ENCODE peak calls at places on chromosomes 13 and 19, in five cellular contexts. One of them, this sample, is unnamed.
A peak's percentile ranks its signal among the peaks of the same experiment; 100 is the strongest.

GRCh38 chr19:49101160-49101559 is 13.0 kb upstream of the LIN7B start:
- DNase-seq in astrocyte: no peak
- DNase-seq in PC-3: no peak
- DNase-seq in DND-41: no peak
- DNase-seq in hepatocyte: no peak
- DNase-seq in this sample: no peak

GRCh38 chr19:19674315-19674714 is 5.7 kb downstream of the ZNF101 start:
- DNase-seq in astrocyte: no peak
- DNase-seq in DND-41: no peak
- DNase-seq in PC-3: no peak
- DNase-seq in hepatocyte: no peak
- DNase-seq in this sample: no peak

GRCh38 chr13:48232420-48233096 is 448 bp upstream of the ITM2B start:
- DNase-seq in astrocyte: no peak
- DNase-seq in PC-3: peak; percentile 4
- DNase-seq in hepatocyte: no peak
- DNase-seq in DND-41: no peak
- DNase-seq in this sample: no peak

GRCh38 chr13:95624020-95624419 is 20.5 kb downstream of the DZIP1 start:
- DNase-seq in DND-41: peak; percentile 21
- DNase-seq in PC-3: peak; percentile 58
- DNase-seq in hepatocyte: peak; percentile 75
- DNase-seq in astrocyte: peak; percentile 31
- DNase-seq in this sample: peak; percentile 68

GRCh38 chr19:20162821-20163220 is 4.2 kb upstream of the ZNF486 start:
- DNase-seq in astrocyte: no peak
- DNase-seq in DND-41: peak; percentile 56
- DNase-seq in PC-3: no peak
- DNase-seq in hepatocyte: no peak
- DNase-seq in this sample: no peak

GRCh38 chr13:99895999-99896695 is 75.4 kb downstream of the ZIC5 start:
- DNase-seq in astrocyte: no peak
- DNase-seq in DND-41: no peak
- DNase-seq in hepatocyte: no peak
- DNase-seq in PC-3: no peak
- DNase-seq in this sample: no peak

GRCh38 chr13:97127842-97128241 is 94.3 kb upstream of the MBNL2 start:
- DNase-seq in DND-41: no peak
- DNase-seq in PC-3: no peak
- DNase-seq in astrocyte: no peak
- DNase-seq in hepatocyte: no peak
- DNase-seq in this sample: no peak

GRCh38 chr19:43623889-43624670 is 4.7 kb upstream of the ZNF428 start:
- DNase-seq in DND-41: peak; percentile 12
- DNase-seq in PC-3: no peak
- DNase-seq in astrocyte: no peak
- DNase-seq in hepatocyte: no peak
- DNase-seq in this sample: no peak

GRCh38 chr13:19967619-19968018 is 9.1 kb downstream of the ZMYM2 start:
- DNase-seq in DND-41: no peak
- DNase-seq in astrocyte: no peak
- DNase-seq in hepatocyte: no peak
- DNase-seq in PC-3: no peak
- DNase-seq in this sample: no peak

GRCh38 chr13:111043575-111043982 is 71.5 kb upstream of the ARHGEF7 start:
- DNase-seq in PC-3: peak; percentile 55
- DNase-seq in astrocyte: peak; percentile 12
- DNase-seq in hepatocyte: no peak
- DNase-seq in DND-41: no peak
- DNase-seq in this sample: no peak

GRCh38 chr13:52739468-52740071 is at the start of gene CNMD:
- DNase-seq in astrocyte: no peak
- DNase-seq in hepatocyte: no peak
- DNase-seq in DND-41: no peak
- DNase-seq in PC-3: no peak
- DNase-seq in this sample: no peak
- TF ChIP-seq EZH2 in astrocyte: peak; percentile 52
- TF ChIP-seq EZH2 in hepatocyte: peak; percentile 38
- TF ChIP-seq EZH2 in DND-41: no peak
- TF ChIP-seq EZH2 in PC-3: no peak
- TF ChIP-seq EZH2 in this sample: no peak

GRCh38 chr19:14160017-14160703 is 23.8 kb upstream of the ASF1B start:
- DNase-seq in PC-3: no peak
- DNase-seq in hepatocyte: no peak
- DNase-seq in DND-41: no peak
- DNase-seq in astrocyte: no peak
- DNase-seq in this sample: no peak
- TF ChIP-seq EZH2 in PC-3: no peak
- TF ChIP-seq EZH2 in hepatocyte: no peak
- TF ChIP-seq EZH2 in DND-41: no peak
- TF ChIP-seq EZH2 in astrocyte: no peak
- TF ChIP-seq EZH2 in this sample: no peak

GRCh38 chr19:1756264-1756663 is 3.0 kb downstream of the ONECUT3 start:
- DNase-seq in DND-41: no peak
- DNase-seq in hepatocyte: no peak
- DNase-seq in PC-3: peak; percentile 42
- DNase-seq in astrocyte: no peak
- DNase-seq in this sample: no peak

GRCh38 chr19:1758231-1758577 is 4.9 kb downstream of the ONECUT3 start:
- DNase-seq in hepatocyte: no peak
- DNase-seq in astrocyte: no peak
- DNase-seq in DND-41: no peak
- DNase-seq in PC-3: no peak
- DNase-seq in this sample: no peak

GRCh38 chr19:1757468-1758230 is 4.3 kb downstream of the ONECUT3 start:
- DNase-seq in PC-3: no peak
- DNase-seq in astrocyte: no peak
- DNase-seq in DND-41: no peak
- DNase-seq in hepatocyte: no peak
- DNase-seq in this sample: no peak

GRCh38 chr19:1755467-1756155 is 2.3 kb downstream of the ONECUT3 start:
- DNase-seq in PC-3: no peak
- DNase-seq in hepatocyte: no peak
- DNase-seq in astrocyte: no peak
- DNase-seq in DND-41: no peak
- DNase-seq in this sample: no peak

GRCh38 chr19:1756705-1757445 is 3.6 kb downstream of the ONECUT3 start:
- DNase-seq in astrocyte: no peak
- DNase-seq in DND-41: no peak
- DNase-seq in PC-3: no peak
- DNase-seq in hepatocyte: no peak
- DNase-seq in this sample: no peak
- TF ChIP-seq EZH2 in astrocyte: no peak
- TF ChIP-seq EZH2 in DND-41: no peak
- TF ChIP-seq EZH2 in PC-3: no peak
- TF ChIP-seq EZH2 in hepatocyte: peak; percentile 51
- TF ChIP-seq EZH2 in this sample: peak; percentile 31

GRCh38 chr19:11418518-11419506 is at the start of gene RGL3:
- DNase-seq in PC-3: peak; percentile 33
- DNase-seq in astrocyte: no peak
- DNase-seq in hepatocyte: peak; percentile 83
- DNase-seq in DND-41: no peak
- DNase-seq in this sample: no peak

GRCh38 chr19:11421607-11422098 is 2.5 kb upstream of the RGL3 start:
- DNase-seq in astrocyte: no peak
- DNase-seq in PC-3: no peak
- DNase-seq in DND-41: no peak
- DNase-seq in hepatocyte: peak; percentile 69
- DNase-seq in this sample: no peak

GRCh38 chr19:11420894-11421606 is 1.9 kb upstream of the RGL3 start:
- DNase-seq in PC-3: no peak
- DNase-seq in DND-41: no peak
- DNase-seq in hepatocyte: peak; percentile 28
- DNase-seq in astrocyte: no peak
- DNase-seq in this sample: no peak

GRCh38 chr19:11422163-11423068 is 3.3 kb upstream of the RGL3 start:
- DNase-seq in astrocyte: no peak
- DNase-seq in hepatocyte: peak; percentile 86
- DNase-seq in PC-3: no peak
- DNase-seq in DND-41: peak; percentile 75
- DNase-seq in this sample: peak; percentile 63

DNA sequence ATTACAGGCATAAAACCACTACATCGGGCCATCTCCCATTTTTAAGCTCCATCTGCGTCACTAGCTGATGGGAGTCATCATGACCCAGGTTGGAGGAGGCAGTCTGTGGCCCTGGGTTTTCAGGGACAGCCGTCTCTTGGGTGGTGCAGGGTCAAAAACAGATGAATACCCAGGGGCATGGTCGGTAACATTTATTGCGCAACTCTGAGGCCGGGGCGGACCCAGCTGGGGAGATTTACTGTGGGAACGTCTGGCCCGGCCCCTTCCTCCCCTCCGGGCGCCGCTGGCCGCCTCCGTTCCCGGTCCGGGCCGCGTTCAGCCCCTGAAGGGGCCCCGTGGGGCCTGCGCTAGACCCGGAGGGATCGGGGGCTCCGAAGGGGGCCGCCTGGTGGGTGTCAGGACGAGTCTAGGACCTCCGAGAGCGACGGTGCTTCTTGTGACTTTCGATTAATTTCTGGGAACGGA is 1.3 kb upstream of the RGL3 start:
- DNase-seq in astrocyte: no peak
- DNase-seq in PC-3: no peak
- DNase-seq in DND-41: no peak
- DNase-seq in hepatocyte: peak; percentile 66
- DNase-seq in this sample: no peak
- TF ChIP-seq EZH2 in astrocyte: no peak
- TF ChIP-seq EZH2 in PC-3: no peak
- TF ChIP-seq EZH2 in DND-41: no peak
- TF ChIP-seq EZH2 in hepatocyte: no peak
- TF ChIP-seq EZH2 in this sample: peak; percentile 23

DNA sequence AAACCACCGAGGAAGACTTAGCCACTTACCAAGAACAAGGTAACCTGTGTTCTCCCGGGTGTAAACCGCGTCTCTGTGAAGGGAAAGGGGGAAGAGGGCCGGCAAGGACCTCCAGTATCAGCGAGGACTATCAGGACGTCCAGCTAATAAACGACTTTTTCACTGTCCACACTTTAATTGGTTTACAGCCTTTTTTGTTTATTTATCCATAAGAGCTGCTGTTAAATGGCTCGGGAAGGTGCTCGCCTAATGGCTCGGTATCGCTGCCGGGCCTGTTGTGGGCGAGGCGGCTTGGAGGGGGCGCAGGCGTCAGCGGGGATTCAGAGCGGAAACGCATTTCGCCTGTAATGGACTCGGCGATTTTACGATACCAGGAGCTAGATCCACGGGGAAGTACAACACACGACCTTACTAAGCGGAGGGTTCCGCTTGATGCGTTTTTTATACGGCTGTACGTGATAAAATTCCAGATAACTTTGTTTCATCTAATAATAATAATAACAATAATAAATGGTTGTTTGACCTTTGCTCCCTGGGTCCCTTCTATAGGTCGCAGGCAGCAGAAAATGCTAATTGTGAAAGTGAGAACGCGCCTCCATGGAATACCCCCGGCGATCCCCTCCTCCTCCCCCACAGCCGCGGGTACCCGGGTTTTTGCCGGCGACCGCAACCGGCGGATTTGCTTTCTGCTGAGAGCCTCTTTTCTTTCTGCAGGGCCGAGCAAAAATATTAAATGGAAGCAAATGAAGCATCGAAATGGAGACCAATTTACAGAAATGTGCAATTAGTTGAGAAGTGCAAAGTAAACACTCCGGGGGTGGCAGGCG is 2.5 kb upstream of the PDX1 start:
- DNase-seq in PC-3: no peak
- DNase-seq in DND-41: no peak
- DNase-seq in astrocyte: no peak
- DNase-seq in hepatocyte: no peak
- DNase-seq in this sample: no peak
- TF ChIP-seq EZH2 in PC-3: no peak
- TF ChIP-seq EZH2 in DND-41: no peak
- TF ChIP-seq EZH2 in astrocyte: no peak
- TF ChIP-seq EZH2 in hepatocyte: peak; percentile 57
- TF ChIP-seq EZH2 in this sample: peak; percentile 84

GRCh38 chr19:16298334-16298733 is 26.3 kb upstream of the KLF2 start:
- DNase-seq in hepatocyte: no peak
- DNase-seq in PC-3: no peak
- DNase-seq in astrocyte: no peak
- DNase-seq in DND-41: no peak
- DNase-seq in this sample: no peak
- TF ChIP-seq EZH2 in hepatocyte: no peak
- TF ChIP-seq EZH2 in PC-3: no peak
- TF ChIP-seq EZH2 in astrocyte: no peak
- TF ChIP-seq EZH2 in DND-41: no peak
- TF ChIP-seq EZH2 in this sample: no peak

DNA sequence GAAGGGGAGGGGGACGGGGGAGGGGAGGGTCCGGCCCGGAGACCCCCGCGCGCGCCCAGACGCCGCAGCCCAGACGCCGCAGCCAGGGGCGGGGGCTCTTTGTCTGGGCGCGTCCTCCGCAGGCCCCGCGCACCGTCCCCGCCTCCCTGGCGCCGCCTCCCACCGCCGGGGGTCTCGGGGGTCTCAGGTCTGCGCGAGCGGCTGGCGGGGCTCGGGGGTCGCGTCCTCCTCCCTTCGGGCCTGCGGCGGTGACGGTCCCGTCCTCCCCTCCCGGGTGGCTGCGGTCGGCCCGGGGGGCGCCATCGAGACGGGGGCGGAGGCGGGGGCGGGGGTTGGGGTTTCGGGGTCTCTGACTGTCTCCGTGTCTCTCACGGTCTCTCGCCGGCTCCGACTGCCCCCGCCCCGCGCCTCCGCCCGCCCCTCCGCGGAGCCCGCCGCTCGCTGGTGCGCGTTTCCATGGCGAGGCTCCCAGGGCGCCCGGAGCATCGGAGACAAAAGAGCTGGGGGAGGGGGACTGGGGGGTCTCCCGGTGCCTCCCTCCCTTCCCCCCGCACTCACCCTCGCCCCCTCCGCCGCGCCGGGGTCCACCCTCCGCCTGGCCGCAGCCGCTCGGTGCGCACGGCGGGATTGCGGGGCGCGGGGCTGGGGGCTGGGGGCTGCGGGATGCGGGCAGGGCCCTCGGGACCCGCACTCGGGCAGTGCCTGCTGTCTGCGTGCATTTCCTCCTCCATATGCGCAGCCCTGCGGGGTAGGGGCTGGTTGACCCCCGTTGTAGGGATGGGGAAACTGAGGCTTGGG is 420 bp upstream of the PLPPR3 start:
- DNase-seq in astrocyte: no peak
- DNase-seq in PC-3: no peak
- DNase-seq in DND-41: no peak
- DNase-seq in hepatocyte: peak; percentile 43
- DNase-seq in this sample: no peak
- TF ChIP-seq EZH2 in astrocyte: peak; percentile 55
- TF ChIP-seq EZH2 in PC-3: no peak
- TF ChIP-seq EZH2 in DND-41: no peak
- TF ChIP-seq EZH2 in hepatocyte: no peak
- TF ChIP-seq EZH2 in this sample: no peak